ENCODE peak calls at places on chromosomes 4 and X, in seven cellular contexts. B is IMR-90, S is cardiac fibroblast, V is retinal pigment epithelial cell, O is astrocyte, F is heart left ventricle, U is kidney epithelial cell. Z is an unnamed sample.

GRCh38 chr4:113919611-113920010 is 59.8 kb downstream of the ARSJ start:
- DNase-seq in B (peak), S (no peak), V (no peak), O (peak), F (no peak), U (no peak), Z (peak)

GRCh38 chr4:113407409-113407808 is 354.1 kb downstream of the CAMK2D start:
- DNase-seq in B (no peak), S (no peak), V (no peak), O (no peak), F (no peak), U (no peak), Z (no peak)

GRCh38 chr4:36206012-36206411 is 38.3 kb downstream of the ARAP2 start:
- DNase-seq in B (no peak), S (no peak), V (no peak), O (no peak), F (no peak), U (no peak), Z (no peak)

GRCh38 chr4:184911310-184911709 is 85.5 kb upstream of the ACSL1 start:
- DNase-seq in B (peak), S (peak), V (peak), O (peak), F (no peak), U (no peak), Z (peak)

GRCh38 chr4:155005395-155006087 is 202.9 kb upstream of the NPY2R start:
- DNase-seq in B (peak), S (peak), V (no peak), O (peak), F (no peak), U (peak), Z (peak)

GRCh38 chrX:46589977-46590723 is 16.6 kb downstream of the CHST7 start:
- DNase-seq in B (peak), S (peak), V (no peak), O (peak), F (no peak), U (no peak), Z (peak)

GRCh38 chr4:3368334-3368733 is 73.4 kb upstream of the HGFAC start:
- DNase-seq in B (no peak), S (no peak), V (no peak), O (no peak), F (no peak), U (no peak), Z (no peak)

GRCh38 chr4:140038031-140038533 is 115.9 kb downstream of the MAML3 start:
- DNase-seq in B (peak), S (peak), V (no peak), O (peak), F (no peak), U (peak), Z (peak)

GRCh38 chr4:41757521-41758156 is 9.1 kb upstream of the PHOX2B start:
- DNase-seq in B (no peak), S (no peak), V (no peak), O (no peak), F (no peak), U (no peak), Z (no peak)

GRCh38 chr4:6969826-6970800 is 60.5 kb downstream of the TBC1D14 start:
- DNase-seq in B (no peak), S (no peak), V (no peak), O (no peak), F (no peak), U (no peak), Z (no peak)

GRCh38 chr4:70515342-70516245 is 2.8 kb upstream of the AMTN start:
- DNase-seq in B (no peak), S (no peak), V (peak), O (peak), F (no peak), U (no peak), Z (peak)

GRCh38 chrX:3504916-3505315 is 158.5 kb upstream of the MXRA5 start:
- DNase-seq in B (no peak), S (no peak), V (no peak), O (peak), F (no peak), U (no peak), Z (no peak)

GRCh38 chrX:3501833-3502535 is 155.5 kb upstream of the MXRA5 start:
- DNase-seq in B (no peak), S (peak), V (peak), O (peak), F (peak), U (no peak), Z (no peak)
- H3K4me3 ChIP-seq in B (no peak), S (no peak), V (no peak), O (no peak), F (no peak), U (no peak), Z (no peak)

GRCh38 chrX:2710496-2710895 is 19.4 kb downstream of the CD99 start:
- DNase-seq in B (no peak), S (no peak), V (no peak), O (no peak), F (no peak), U (no peak), Z (no peak)
- H3K4me3 ChIP-seq in B (no peak), S (peak), V (no peak), O (peak), F (no peak), U (no peak), Z (peak)

GRCh38 chr4:112170451-112170993 is 25.3 kb downstream of the FAM241A start:
- DNase-seq in B (peak), S (peak), V (no peak), O (peak), F (no peak), U (peak), Z (peak)
- H3K4me3 ChIP-seq in B (no peak), S (no peak), V (no peak), O (no peak), F (no peak), U (no peak), Z (no peak)

GRCh38 chr4:124066579-124066978 is 646.0 kb downstream of the ANKRD50 start:
- DNase-seq in B (peak), S (no peak), V (no peak), O (no peak), F (no peak), U (no peak), Z (peak)
- H3K4me3 ChIP-seq in B (no peak), S (no peak), V (no peak), O (no peak), F (no peak), U (no peak), Z (no peak)

GRCh38 chrX:110204986-110205385 is 112.9 kb downstream of the AMMECR1 start:
- DNase-seq in B (peak), S (peak), V (no peak), O (peak), F (no peak), U (no peak), Z (peak)

GRCh38 chrX:110201799-110202198 is 116.1 kb downstream of the AMMECR1 start:
- DNase-seq in B (no peak), S (no peak), V (no peak), O (no peak), F (no peak), U (no peak), Z (peak)
- H3K4me3 ChIP-seq in B (no peak), S (no peak), V (no peak), O (no peak), F (no peak), U (no peak), Z (no peak)

GRCh38 chr4:57104706-57105560 is 5.3 kb downstream of the IGFBP7 start:
- DNase-seq in B (peak), S (no peak), V (no peak), O (no peak), F (no peak), U (no peak), Z (peak)

GRCh38 chr4:57113870-57114269 is 3.7 kb upstream of the IGFBP7 start:
- DNase-seq in B (no peak), S (no peak), V (no peak), O (no peak), F (no peak), U (no peak), Z (no peak)

GRCh38 chr4:57110635-57111546 is 706 bp upstream of the IGFBP7 start:
- DNase-seq in B (peak), S (peak), V (peak), O (peak), F (peak), U (no peak), Z (peak)

GRCh38 chr4:57109847-57110634 is at the start of gene IGFBP7:
- DNase-seq in B (no peak), S (peak), V (no peak), O (no peak), F (peak), U (no peak), Z (peak)

DNA sequence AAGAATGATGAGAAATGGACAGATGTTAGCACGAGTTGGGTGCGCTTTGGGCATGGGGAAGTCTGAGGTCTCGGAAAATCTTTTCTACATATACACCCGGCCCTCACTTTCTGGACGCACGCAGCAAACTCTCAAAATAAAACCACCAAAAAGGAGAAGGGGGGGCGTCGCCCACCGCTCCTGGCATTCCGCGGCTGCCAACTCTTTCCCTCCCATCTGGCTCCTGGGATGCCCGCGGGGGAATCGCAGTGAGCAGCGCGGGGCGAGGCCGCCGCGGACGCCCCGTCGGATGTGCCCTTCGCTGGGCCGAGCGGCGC is 697 bp downstream of the IGFBP7 start:
- DNase-seq in B (no peak), S (no peak), V (no peak), O (no peak), F (no peak), U (no peak), Z (peak)
- H3K4me3 ChIP-seq in B (peak), S (peak), V (peak), O (peak), F (peak), U (peak), Z (peak)

GRCh38 chr4:56937262-56937661 is 29.6 kb downstream of the REST start:
- DNase-seq in B (peak), S (peak), V (no peak), O (peak), F (no peak), U (peak), Z (peak)
- H3K4me3 ChIP-seq in B (no peak), S (no peak), V (no peak), O (no peak), F (no peak), U (no peak), Z (no peak)

GRCh38 chrX:11426712-11427081 is 133.5 kb downstream of the AMELX start:
- DNase-seq in B (no peak), S (no peak), V (no peak), O (no peak), F (no peak), U (no peak), Z (no peak)
- H3K4me3 ChIP-seq in B (peak), S (peak), V (peak), O (no peak), F (peak), U (no peak), Z (peak)

GRCh38 chrX:8358302-8358701 is 106.3 kb upstream of the VCX3B start:
- DNase-seq in B (no peak), S (no peak), V (no peak), O (no peak), F (no peak), U (no peak), Z (no peak)
- H3K4me3 ChIP-seq in B (no peak), S (no peak), V (no peak), O (no peak), F (no peak), U (no peak), Z (no peak)

Z was measured in fibroblast of the aortic adventitia.